ENCODE peak calls at places on chromosome 12, in seven cellular contexts. M is Karpas-422, X is fibroblast of lung, U is A549, T is astrocyte, V is HCT116, P is H1. E is an unnamed sample.

GRCh38 chr12:111417784-111418593 is 12.3 kb downstream of the SH2B3 start:
- DNase-seq in U (no peak), T (no peak), X (no peak), P (no peak), V (no peak), M (no peak), E (no peak)

GRCh38 chr12:98808243-98808895 is 163.3 kb downstream of the APAF1 start:
- DNase-seq in M (no peak), P (no peak), U (no peak), V (no peak), T (no peak), X (no peak), E (no peak)

GRCh38 chr12:132162508-132163031 is 18.3 kb downstream of the NOC4L start:
- DNase-seq in V (no peak), U (no peak), T (peak), P (no peak), M (no peak), X (peak), E (peak)

GRCh38 chr12:48390026-48390425 is 39.3 kb upstream of the ZNF641 start:
- DNase-seq in T (peak), M (no peak), U (no peak), X (no peak), V (no peak), P (no peak), E (no peak)

GRCh38 chr12:113655919-113656318 is 184.2 kb upstream of the LHX5 start:
- DNase-seq in P (no peak), U (no peak), M (peak), X (no peak), V (no peak), T (no peak), E (no peak)

GRCh38 chr12:132838464-132839080 is 9.9 kb upstream of the GOLGA3 start:
- DNase-seq in T (no peak), M (no peak), X (no peak), P (no peak), U (no peak), V (no peak), E (no peak)

GRCh38 chr12:107551434-107551833 is 134.2 kb upstream of the PWP1 start:
- DNase-seq in T (no peak), V (no peak), X (no peak), M (no peak), P (no peak), U (no peak), E (no peak)

GRCh38 chr12:116244001-116244400 is 33.5 kb downstream of the MED13L start:
- DNase-seq in T (peak), U (no peak), M (no peak), X (peak), P (no peak), V (no peak), E (peak)

GRCh38 chr12:53052419-53053222 is 2.8 kb downstream of the TNS2 start:
- DNase-seq in T (peak), P (no peak), X (peak), U (no peak), M (no peak), V (no peak), E (peak)

GRCh38 chr12:23760495-23760894 is 189.0 kb downstream of the SOX5 start:
- DNase-seq in V (no peak), M (no peak), X (no peak), U (no peak), T (peak), P (no peak), E (no peak)

GRCh38 chr12:7609051-7609450 is 56.7 kb downstream of the APOBEC1 start:
- DNase-seq in M (no peak), T (no peak), U (no peak), X (no peak), V (no peak), P (no peak), E (no peak)

GRCh38 chr12:28114488-28114887 is 75.8 kb upstream of the CCDC91 start:
- DNase-seq in X (peak), V (no peak), U (no peak), T (peak), P (no peak), M (no peak), E (peak)

GRCh38 chr12:94327819-94328218 is 131.8 kb downstream of the CEP83 start:
- DNase-seq in P (no peak), M (no peak), X (no peak), V (no peak), U (no peak), T (peak), E (peak)

GRCh38 chr12:19517583-19517982 is 78.3 kb downstream of the AEBP2 start:
- DNase-seq in T (no peak), M (no peak), P (no peak), V (no peak), X (peak), U (no peak), E (no peak)

GRCh38 chr12:80299219-80299618 is 144.8 kb upstream of the PTPRQ start:
- DNase-seq in M (no peak), U (no peak), P (no peak), T (no peak), V (no peak), X (no peak), E (no peak)

GRCh38 chr12:110253176-110253575 is 27.9 kb upstream of the ATP2A2 start:
- DNase-seq in U (no peak), T (no peak), X (peak), P (no peak), M (no peak), V (no peak), E (no peak)

GRCh38 chr12:110254971-110255540 is 26.0 kb upstream of the ATP2A2 start:
- DNase-seq in V (no peak), M (no peak), T (no peak), U (no peak), X (no peak), P (no peak), E (no peak)

GRCh38 chr12:110258466-110258865 is 22.6 kb upstream of the ATP2A2 start:
- DNase-seq in U (no peak), P (no peak), V (no peak), T (no peak), X (no peak), M (no peak), E (no peak)

GRCh38 chr12:110252716-110253115 is 28.3 kb upstream of the ATP2A2 start:
- DNase-seq in P (no peak), U (no peak), T (no peak), M (no peak), X (no peak), V (no peak), E (no peak)

GRCh38 chr12:110256780-110257431 is 24.1 kb upstream of the ATP2A2 start:
- DNase-seq in X (no peak), P (no peak), M (no peak), T (no peak), V (no peak), U (no peak), E (no peak)
- H3K4me2 ChIP-seq in X (no peak), P (no peak), M (no peak), T (no peak), V (peak), U (no peak), E (no peak)

GRCh38 chr12:89157413-89157812 is 194.9 kb downstream of the DUSP6 start:
- DNase-seq in M (no peak), U (no peak), P (no peak), T (no peak), X (no peak), V (no peak), E (no peak)

GRCh38 chr12:89163918-89164317 is 188.4 kb downstream of the DUSP6 start:
- DNase-seq in U (no peak), M (no peak), P (no peak), T (no peak), X (no peak), V (no peak), E (no peak)

GRCh38 chr12:89162704-89163261 is 189.5 kb downstream of the DUSP6 start:
- DNase-seq in U (peak), M (no peak), P (no peak), T (peak), V (peak), X (peak), E (peak)

GRCh38 chr12:89161553-89161952 is 190.7 kb downstream of the DUSP6 start:
- DNase-seq in V (no peak), P (no peak), M (no peak), T (no peak), X (no peak), U (no peak), E (no peak)

GRCh38 chr12:89160716-89161123 is 191.6 kb downstream of the DUSP6 start:
- DNase-seq in V (no peak), U (no peak), T (peak), X (peak), P (no peak), M (peak), E (peak)
- H3K4me2 ChIP-seq in V (no peak), U (peak), T (peak), X (peak), P (no peak), M (peak), E (peak)

GRCh38 chr12:109581856-109582255 is 8.3 kb downstream of the MVK start:
- DNase-seq in U (no peak), X (peak), P (no peak), M (no peak), T (peak), V (no peak), E (peak)
- H3K4me2 ChIP-seq in U (no peak), X (no peak), P (no peak), M (no peak), T (no peak), V (peak), E (peak)

DNA sequence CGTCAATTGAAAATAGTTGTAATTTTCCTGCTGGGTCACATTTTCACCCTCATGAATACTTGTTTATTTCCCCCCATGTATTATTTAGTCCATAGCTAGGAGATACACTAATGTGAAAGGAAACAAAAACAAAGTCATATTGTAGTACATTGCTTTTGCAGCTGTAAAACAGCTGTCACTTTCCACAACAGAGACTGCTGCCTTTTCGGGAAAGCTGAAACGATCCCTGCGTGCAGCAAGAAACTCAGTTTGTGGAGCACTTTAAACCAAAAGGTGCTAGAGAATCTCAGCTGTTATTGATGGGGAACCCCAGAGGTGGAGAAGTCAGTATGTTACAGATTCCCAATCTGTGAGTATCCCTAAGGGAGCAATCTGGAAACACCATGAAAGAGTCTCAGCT is 4.2 kb downstream of the RACGAP1 start:
- DNase-seq in M (no peak), P (no peak), U (no peak), V (no peak), X (peak), T (no peak), E (no peak)
- H3K4me2 ChIP-seq in M (peak), P (no peak), U (no peak), V (no peak), X (peak), T (peak), E (no peak)

DNA sequence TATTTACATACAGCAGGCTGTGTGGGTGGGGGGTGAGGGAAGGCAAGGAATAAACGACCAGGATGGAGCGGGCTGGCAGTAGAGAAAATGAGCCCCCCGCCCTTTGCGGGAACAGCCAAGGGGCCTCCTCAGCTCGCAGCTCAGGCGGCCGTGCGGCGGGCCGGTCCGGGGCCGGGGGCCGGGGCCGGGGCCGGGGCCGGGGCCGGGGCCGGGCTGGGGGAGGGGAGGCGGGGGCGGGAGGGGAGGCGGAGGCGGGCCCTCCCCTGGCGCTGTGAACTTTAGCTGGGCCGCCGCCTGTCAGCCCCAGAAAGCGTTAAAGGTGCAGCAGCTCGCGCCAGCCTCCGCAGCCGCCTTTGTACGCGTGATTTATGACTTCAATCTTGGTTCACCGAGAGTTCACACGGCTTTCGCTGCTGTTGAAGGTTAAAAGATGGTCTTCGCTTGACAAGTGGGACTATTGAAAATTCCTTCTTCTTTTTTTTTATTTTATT is 28.8 kb downstream of the HOXC4 start:
- DNase-seq in T (no peak), M (peak), V (no peak), U (no peak), X (no peak), P (no peak), E (no peak)
- H3K4me2 ChIP-seq in T (no peak), M (no peak), V (no peak), U (no peak), X (no peak), P (peak), E (no peak)